ENCODE peak calls at places on chromosomes 3 and 15, in ten cellular contexts. Q, H, L, N, G, R, V, F, B and S are unnamed samples.

GRCh38 chr3:3802021-3802420 is 2.8 kb downstream of the LRRN1 start:
- DNase-seq in Q (peak), H (no peak), L (no peak), N (no peak), G (no peak), R (no peak), V (peak), F (no peak), B (no peak), S (no peak)

GRCh38 chr15:99955181-99955525 is 221.9 kb upstream of the LYSMD4 start:
- DNase-seq in Q (no peak), H (no peak), L (no peak), N (no peak), G (no peak), R (no peak), V (no peak), F (no peak), B (no peak), S (peak)

GRCh38 chr3:100063929-100064461 is 50.3 kb downstream of the FILIP1L start:
- DNase-seq in Q (no peak), H (no peak), L (peak), N (no peak), G (peak), R (no peak), V (no peak), F (no peak), B (no peak), S (no peak)

GRCh38 chr15:93829115-93829849 is 402.1 kb upstream of the MCTP2 start:
- DNase-seq in Q (no peak), H (peak), L (no peak), N (no peak), G (peak), R (no peak), V (no peak), F (no peak), B (no peak), S (no peak)

GRCh38 chr15:90419738-90420487 is 31.9 kb downstream of the IQGAP1 start:
- DNase-seq in Q (no peak), H (no peak), L (peak), N (no peak), G (peak), R (no peak), V (no peak), F (no peak), B (no peak), S (no peak)

GRCh38 chr3:14137445-14137844 is 12.6 kb downstream of the TMEM43 start:
- DNase-seq in Q (no peak), H (no peak), L (no peak), N (no peak), G (no peak), R (no peak), V (no peak), F (no peak), B (no peak), S (no peak)

GRCh38 chr3:81005992-81006391 is 755.5 kb downstream of the GBE1 start:
- DNase-seq in Q (no peak), H (no peak), L (no peak), N (no peak), G (no peak), R (no peak), V (no peak), F (no peak), B (no peak), S (no peak)

GRCh38 chr3:85576091-85576690 is 617.4 kb downstream of the CADM2 start:
- DNase-seq in Q (peak), H (no peak), L (peak), N (no peak), G (peak), R (peak), V (peak), F (peak), B (peak), S (peak)

GRCh38 chr3:43859766-43860165 is 169.0 kb downstream of the ABHD5 start:
- DNase-seq in Q (no peak), H (no peak), L (no peak), N (no peak), G (no peak), R (no peak), V (no peak), F (no peak), B (no peak), S (no peak)

GRCh38 chr3:170419301-170420087 is 826 bp downstream of the CLDN11 start:
- DNase-seq in Q (peak), H (no peak), L (peak), N (no peak), G (peak), R (no peak), V (peak), F (peak), B (no peak), S (peak)

GRCh38 chr15:93200448-93201226 is 111.6 kb upstream of the RGMA start:
- DNase-seq in Q (peak), H (no peak), L (no peak), N (no peak), G (no peak), R (no peak), V (no peak), F (no peak), B (no peak), S (no peak)

GRCh38 chr3:197811343-197811742 is 20.3 kb downstream of the LRCH3 start:
- DNase-seq in Q (no peak), H (no peak), L (no peak), N (peak), G (peak), R (no peak), V (no peak), F (no peak), B (no peak), S (no peak)

GRCh38 chr3:171201825-171202224 is 175.3 kb upstream of the SLC2A2 start:
- DNase-seq in Q (no peak), H (no peak), L (no peak), N (no peak), G (no peak), R (no peak), V (no peak), F (no peak), B (no peak), S (no peak)

GRCh38 chr15:72229076-72229946 is 1.7 kb downstream of the PKM start:
- DNase-seq in Q (peak), H (no peak), L (peak), N (no peak), G (peak), R (no peak), V (no peak), F (no peak), B (peak), S (no peak)

GRCh38 chr3:42013652-42014442 is 51.9 kb upstream of the ULK4 start:
- DNase-seq in Q (peak), H (no peak), L (peak), N (no peak), G (no peak), R (peak), V (peak), F (no peak), B (no peak), S (peak)

GRCh38 chr3:128112406-128112968 is 11.1 kb downstream of the RUVBL1 start:
- DNase-seq in Q (no peak), H (peak), L (peak), N (no peak), G (peak), R (no peak), V (no peak), F (no peak), B (peak), S (no peak)

GRCh38 chr3:125431391-125431790 is 56.3 kb upstream of the ZNF148 start:
- DNase-seq in Q (no peak), H (no peak), L (no peak), N (no peak), G (peak), R (no peak), V (no peak), F (no peak), B (no peak), S (no peak)